ENCODE peak calls at places on chromosomes 7 and 10, in six cellular contexts. X, O, Y, J, Q and W are unnamed samples.

GRCh38 chr10:119675483-119676170 is 24.4 kb downstream of the BAG3 start:
- DNase-seq in X (no peak), O (peak), Y (no peak), J (no peak), Q (no peak), W (no peak)

GRCh38 chr10:29862926-29863614 is 196.3 kb downstream of the JCAD start:
- DNase-seq in X (peak), O (peak), Y (no peak), J (no peak), Q (peak), W (no peak)

GRCh38 chr10:43204943-43205671 is 61.8 kb downstream of the RASGEF1A start:
- DNase-seq in X (peak), O (peak), Y (peak), J (peak), Q (peak), W (peak)

GRCh38 chr10:62426600-62426999 is 52.4 kb downstream of the ZNF365 start:
- DNase-seq in X (no peak), O (no peak), Y (no peak), J (no peak), Q (no peak), W (no peak)

GRCh38 chr7:39741942-39742623 is 118.7 kb downstream of the RALA start:
- DNase-seq in X (peak), O (peak), Y (no peak), J (no peak), Q (peak), W (no peak)

GRCh38 chr7:150367187-150367510 is 1.5 kb upstream of the REPIN1 start:
- DNase-seq in X (no peak), O (no peak), Y (no peak), J (no peak), Q (no peak), W (no peak)

GRCh38 chr7:100157334-100158228 is 942 bp downstream of the TRAPPC14 start:
- DNase-seq in X (peak), O (peak), Y (peak), J (peak), Q (peak), W (no peak)

GRCh38 chr10:43395571-43396060 is 13.4 kb downstream of the HNRNPF start:
- DNase-seq in X (no peak), O (no peak), Y (no peak), J (peak), Q (no peak), W (no peak)

GRCh38 chr10:75108684-75109458 is 2.6 kb upstream of the SAMD8 start:
- DNase-seq in X (no peak), O (no peak), Y (peak), J (peak), Q (peak), W (no peak)

DNA sequence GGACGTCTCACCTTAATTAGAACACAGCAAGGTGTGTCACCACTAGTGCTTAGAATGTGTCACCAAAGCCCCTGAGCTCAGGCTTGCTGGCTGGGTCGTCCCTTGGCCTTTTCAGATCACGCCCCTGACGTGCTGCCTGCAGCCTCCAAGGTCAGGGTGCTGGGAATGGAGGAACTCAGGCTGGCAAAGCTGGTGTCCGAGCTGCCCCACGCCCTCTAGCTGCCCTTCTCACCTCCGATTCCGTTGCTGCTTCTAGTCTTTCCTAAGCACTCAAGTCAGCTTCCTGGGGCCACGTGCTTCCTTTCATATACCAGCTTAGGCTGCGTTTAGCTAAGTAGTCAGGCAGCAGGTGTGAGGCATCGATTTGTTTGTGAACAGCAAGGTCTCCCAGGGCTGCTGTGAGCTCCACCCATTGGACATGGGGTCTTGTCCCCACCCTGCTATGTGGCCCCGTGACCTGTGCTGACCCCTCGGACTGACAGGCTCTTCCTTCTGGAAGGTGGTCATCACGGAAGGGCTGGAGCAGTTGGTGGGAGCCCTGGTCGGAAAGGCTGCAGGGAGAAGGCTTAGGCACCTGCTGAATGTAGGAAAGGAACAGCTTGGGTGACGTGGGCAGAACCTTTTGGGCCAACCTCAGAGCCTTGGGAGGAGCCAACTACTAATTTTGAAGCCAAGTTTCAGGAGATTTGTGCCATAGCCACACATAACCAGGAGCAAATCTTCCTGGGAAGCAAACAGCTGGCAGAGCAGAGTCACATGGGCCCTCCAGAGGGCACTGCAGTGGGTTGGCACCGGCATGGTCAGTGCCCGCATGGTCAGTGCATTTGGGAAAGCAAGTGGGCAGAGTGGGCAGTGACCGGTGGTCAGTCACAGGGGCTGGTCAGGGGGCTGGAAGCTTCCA is 28.8 kb downstream of the VIPR2 start:
- DNase-seq in X (no peak), O (no peak), Y (peak), J (peak), Q (no peak), W (no peak)
- TF ChIP-seq CTCF in X (no peak), O (no peak), Y (no peak), J (peak), Q (no peak), W (no peak)

DNA sequence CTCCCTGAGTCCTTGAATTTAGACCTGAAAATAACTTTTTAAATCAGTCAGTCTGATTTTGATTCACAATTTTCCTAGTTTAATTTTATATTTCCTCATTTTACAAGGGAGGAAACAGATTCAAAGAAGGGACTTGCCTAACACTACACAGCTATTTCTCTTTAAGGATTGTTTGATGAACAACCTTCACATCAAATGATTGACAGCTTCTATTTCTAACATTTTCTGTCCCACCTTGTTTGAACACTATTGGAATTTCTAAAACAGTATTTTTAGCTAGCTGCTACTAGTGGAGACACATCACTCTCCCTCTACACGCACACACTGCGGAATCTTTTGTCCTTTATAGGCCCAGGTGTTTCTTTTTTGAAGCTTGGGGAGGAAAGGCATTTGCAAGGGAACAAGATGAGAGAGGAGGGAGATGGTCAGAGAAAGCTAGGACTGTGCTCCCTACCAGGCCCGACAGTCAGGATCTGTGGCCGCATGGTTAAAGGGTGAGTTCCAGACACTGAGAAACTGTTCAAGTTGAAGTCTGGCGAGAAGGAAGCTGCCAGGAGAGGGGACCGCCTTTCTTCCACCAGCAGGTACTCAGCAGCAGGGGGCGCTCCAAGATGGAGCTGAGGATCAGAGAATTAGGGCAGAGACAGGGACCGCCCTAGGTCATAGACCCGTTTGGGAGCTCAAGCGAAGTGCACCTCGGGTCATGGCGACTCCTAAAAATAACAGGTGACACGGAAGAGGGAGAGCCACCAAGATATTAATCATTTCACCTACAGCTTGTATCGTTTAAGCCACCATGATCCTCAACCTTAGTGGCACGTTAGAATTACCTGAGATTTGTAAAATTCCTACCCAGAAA is 49.7 kb downstream of the DNAJC12 start:
- DNase-seq in X (peak), O (peak), Y (peak), J (peak), Q (peak), W (peak)
- TF ChIP-seq CTCF in X (peak), O (peak), Y (peak), J (peak), Q (peak), W (no peak)

DNA sequence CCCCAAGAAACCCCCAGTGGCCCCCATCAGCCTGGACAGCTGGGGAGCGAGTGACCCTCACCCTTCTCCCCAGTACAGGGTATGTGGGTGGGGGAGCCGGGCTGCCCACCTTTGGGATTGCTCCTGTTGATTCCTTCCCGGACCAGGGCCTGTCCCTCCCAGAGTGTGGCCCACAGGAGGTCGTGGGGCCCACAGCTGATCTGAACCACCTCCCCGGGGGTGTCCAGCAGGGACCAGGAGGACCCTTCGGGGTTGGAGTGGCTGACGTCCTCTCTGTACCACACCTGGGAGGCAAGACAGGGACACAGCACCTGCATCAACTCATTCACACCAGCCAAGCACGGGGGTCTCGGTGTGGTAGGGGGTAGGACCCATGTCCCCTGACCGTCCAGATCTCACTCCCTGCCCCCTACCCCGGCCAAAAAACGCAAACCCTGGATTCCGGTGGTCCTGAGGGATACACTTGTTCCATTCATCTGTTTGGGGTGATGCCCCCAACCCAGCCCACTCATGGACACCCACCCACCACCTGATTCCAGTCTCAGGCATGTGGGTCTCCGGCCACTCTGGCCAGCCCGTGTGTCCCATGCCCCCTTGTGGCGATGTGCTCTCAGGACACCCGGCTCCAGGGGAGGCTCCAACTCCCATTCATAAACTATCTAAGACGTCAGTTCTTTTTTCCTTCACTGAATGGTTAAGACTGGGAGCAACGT is 10.9 kb downstream of the TECPR1 start:
- DNase-seq in X (peak), O (peak), Y (peak), J (peak), Q (peak), W (peak)
- TF ChIP-seq CTCF in X (peak), O (peak), Y (peak), J (peak), Q (peak), W (peak)

GRCh38 chr10:78004215-78005026 is 24.9 kb downstream of the POLR3A start:
- DNase-seq in X (no peak), O (no peak), Y (no peak), J (no peak), Q (no peak), W (no peak)
- TF ChIP-seq CTCF in X (no peak), O (no peak), Y (no peak), J (no peak), Q (no peak), W (no peak)

DNA sequence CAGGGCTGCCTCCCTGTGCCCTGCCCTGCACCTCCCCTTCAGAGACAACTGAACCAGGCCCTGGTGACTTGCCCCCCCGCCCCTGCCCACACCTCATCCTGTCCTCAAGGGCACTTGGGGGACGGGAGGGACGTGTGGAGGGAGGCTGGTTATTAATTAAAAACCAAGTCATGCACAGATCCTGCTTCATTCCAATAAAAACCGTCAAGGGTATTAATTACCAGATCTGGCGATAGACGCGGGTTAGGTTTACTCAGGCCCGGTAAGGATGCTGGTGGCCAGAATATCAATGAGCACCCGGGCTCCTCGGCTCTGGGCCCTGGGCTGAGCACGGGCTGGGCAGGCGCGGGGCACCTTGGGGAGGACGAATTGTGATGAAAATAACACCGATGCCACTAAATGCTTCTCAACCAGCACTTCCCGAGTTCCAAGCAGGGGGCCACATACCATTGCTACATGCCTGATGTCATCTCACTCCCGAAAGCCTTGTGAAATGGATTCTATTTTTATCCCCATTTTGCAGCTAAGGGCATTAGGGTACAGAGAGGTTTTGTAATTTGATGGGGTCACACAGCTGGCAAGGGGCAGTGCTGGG is 24.5 kb upstream of the GTF2IRD1 start:
- DNase-seq in X (peak), O (peak), Y (peak), J (peak), Q (no peak), W (no peak)
- TF ChIP-seq CTCF in X (no peak), O (no peak), Y (no peak), J (no peak), Q (no peak), W (no peak)